ENCODE peak calls at places on chromosomes 16 and 17, in seven cellular contexts. M, E, F, H, D, Q and B are unnamed samples. For H3K4me1, the result is how much of the 10 kb centered on the place peaks cover.

GRCh38 chr16:10362077-10362863 is 23.6 kb upstream of the ATF7IP2 start:
- DNase-seq in M (no peak), E (no peak), F (no peak), H (no peak), D (no peak), Q (peak), B (no peak)

GRCh38 chr16:57265850-57266530 is 18.5 kb downstream of the PLLP start:
- DNase-seq in M (no peak), E (peak), F (peak), H (no peak), D (no peak), Q (no peak), B (peak)

GRCh38 chr16:74785031-74785430 is 10.4 kb upstream of the FA2H start:
- DNase-seq in M (no peak), E (no peak), F (no peak), H (no peak), D (no peak), Q (no peak), B (no peak)

GRCh38 chr17:63378411-63379076 is 67.6 kb downstream of the CYB561 start:
- DNase-seq in M (no peak), E (no peak), F (no peak), H (no peak), D (no peak), Q (no peak), B (no peak)

GRCh38 chr16:54506691-54507090 is 220.1 kb upstream of the IRX3 start:
- DNase-seq in M (no peak), E (peak), F (no peak), H (no peak), D (no peak), Q (no peak), B (no peak)

GRCh38 chr16:86608301-86608747 is 30.0 kb downstream of the FOXL1 start:
- DNase-seq in M (no peak), E (no peak), F (no peak), H (no peak), D (peak), Q (no peak), B (no peak)

GRCh38 chr16:76441391-76441790 is 164.2 kb downstream of the CNTNAP4 start:
- DNase-seq in M (no peak), E (no peak), F (no peak), H (no peak), D (no peak), Q (no peak), B (no peak)

GRCh38 chr17:59706900-59707181 is 389 bp downstream of the PTRH2 start:
- DNase-seq in M (no peak), E (peak), F (no peak), H (no peak), D (no peak), Q (no peak), B (no peak)

GRCh38 chr16:77480671-77481315 is 46.0 kb upstream of the ADAMTS18 start:
- DNase-seq in M (no peak), E (no peak), F (no peak), H (no peak), D (no peak), Q (no peak), B (peak)

GRCh38 chr16:50791522-50791921 is 49.6 kb downstream of the CYLD start:
- DNase-seq in M (no peak), E (no peak), F (no peak), H (no peak), D (no peak), Q (no peak), B (no peak)

GRCh38 chr17:38460082-38460715 is 31.9 kb downstream of the ARHGAP23 start:
- DNase-seq in M (no peak), E (no peak), F (no peak), H (no peak), D (no peak), Q (no peak), B (peak)

GRCh38 chr16:89331371-89332109 is 114.0 kb downstream of the ZNF778 start:
- DNase-seq in M (no peak), E (no peak), F (no peak), H (no peak), D (no peak), Q (no peak), B (no peak)

GRCh38 chr17:1055751-1056645 is 59.1 kb downstream of the TIMM22 start:
- DNase-seq in M (peak), E (peak), F (peak), H (peak), D (peak), Q (no peak), B (peak)

GRCh38 chr16:17106243-17106791 is 364.4 kb downstream of the XYLT1 start:
- DNase-seq in M (no peak), E (no peak), F (no peak), H (no peak), D (no peak), Q (peak), B (no peak)

GRCh38 chr17:43880420-43880991 is 26.8 kb downstream of the MPP2 start:
- DNase-seq in M (peak), E (peak), F (peak), H (no peak), D (no peak), Q (no peak), B (peak)

GRCh38 chr17:57970706-57971105 is 15.5 kb upstream of the CUEDC1 start:
- DNase-seq in M (no peak), E (no peak), F (no peak), H (no peak), D (peak), Q (no peak), B (no peak)

GRCh38 chr16:11852092-11852809 is 909 bp upstream of the RSL1D1 start:
- DNase-seq in M (peak), E (no peak), F (no peak), H (no peak), D (peak), Q (no peak), B (peak)

GRCh38 chr17:77581480-77581879 is 377.0 kb upstream of the TNRC6C start:
- DNase-seq in M (peak), E (no peak), F (no peak), H (no peak), D (peak), Q (no peak), B (no peak)

GRCh38 chr17:14699569-14700190 is 398.8 kb downstream of the HS3ST3B1 start:
- DNase-seq in M (peak), E (no peak), F (no peak), H (no peak), D (no peak), Q (no peak), B (no peak)

GRCh38 chr17:15941781-15942180 is 3.1 kb upstream of the ADORA2B start:
- DNase-seq in M (no peak), E (no peak), F (no peak), H (no peak), D (no peak), Q (no peak), B (no peak)

GRCh38 chr16:54931757-54932660 is 1.3 kb downstream of the IRX5 start:
- DNase-seq in M (no peak), E (no peak), F (no peak), H (no peak), D (no peak), Q (no peak), B (no peak)

GRCh38 chr17:21033350-21033749 is 9.5 kb downstream of the USP22 start:
- DNase-seq in M (no peak), E (no peak), F (no peak), H (no peak), D (peak), Q (no peak), B (no peak)

GRCh38 chr17:67223924-67224323 is 21.1 kb downstream of the HELZ start:
- DNase-seq in M (peak), E (no peak), F (no peak), H (no peak), D (no peak), Q (no peak), B (peak)

GRCh38 chr17:38721802-38722201 is 8.3 kb upstream of the CISD3 start:
- DNase-seq in M (no peak), E (no peak), F (no peak), H (no peak), D (no peak), Q (no peak), B (no peak)

GRCh38 chr17:83173997-83174858 is 94.8 kb downstream of the METRNL start:
- DNase-seq in M (peak), E (no peak), F (no peak), H (no peak), D (peak), Q (no peak), B (peak)

GRCh38 chr17:27559996-27560481 is 70.9 kb upstream of the LGALS9 start:
- DNase-seq in M (peak), E (peak), F (peak), H (peak), D (peak), Q (no peak), B (no peak)

GRCh38 chr16:24525970-24526559 is 13.3 kb upstream of the RBBP6 start:
- DNase-seq in M (peak), E (no peak), F (peak), H (no peak), D (no peak), Q (no peak), B (peak)

GRCh38 chr16:54285414-54286066 is 1.0 kb downstream of the IRX3 start:
- DNase-seq in M (peak), E (no peak), F (no peak), H (no peak), D (no peak), Q (no peak), B (no peak)

GRCh38 chr16:11452746-11453344 is 107.6 kb downstream of the RMI2 start:
- DNase-seq in M (no peak), E (no peak), F (no peak), H (no peak), D (no peak), Q (no peak), B (no peak)

GRCh38 chr16:50644730-50645129 is 36.4 kb downstream of the SNX20 start:
- DNase-seq in M (peak), E (peak), F (peak), H (peak), D (no peak), Q (no peak), B (peak)

GRCh38 chr16:69565611-69566436 is at the start of gene NFAT5:
- DNase-seq in M (peak), E (peak), F (peak), H (peak), D (peak), Q (no peak), B (peak)

GRCh38 chr16:25257956-25258855 is 561 bp upstream of the ZKSCAN2 start:
- DNase-seq in M (peak), E (peak), F (peak), H (peak), D (peak), Q (peak), B (peak)

GRCh38 chr17:59107306-59107670 is 608 bp upstream of the TRIM37 start:
- DNase-seq in M (no peak), E (no peak), F (no peak), H (no peak), D (no peak), Q (no peak), B (no peak)

GRCh38 chr17:49691086-49691676 is 13.3 kb upstream of the SPOP start:
- DNase-seq in M (no peak), E (no peak), F (no peak), H (peak), D (no peak), Q (no peak), B (peak)
- TF ChIP-seq POLR2A in M (no peak), E (no peak), F (no peak), H (no peak), D (no peak), Q (no peak), B (no peak)

GRCh38 chr17:45313419-45313771 is 3.4 kb downstream of the MAP3K14 start:
- DNase-seq in M (no peak), E (no peak), F (no peak), H (no peak), D (no peak), Q (no peak), B (no peak)
- H3K4me1 ChIP-seq in M (half or more), E (half or more), F (half or more), H (under half), D (under half), Q (half or more), B (half or more)

GRCh38 chr16:80990978-80991377 is 15.7 kb downstream of the CMC2 start:
- DNase-seq in M (no peak), E (no peak), F (no peak), H (no peak), D (no peak), Q (no peak), B (no peak)

GRCh38 chr16:80994451-80994850 is 12.2 kb downstream of the CMC2 start:
- DNase-seq in M (peak), E (no peak), F (no peak), H (no peak), D (peak), Q (no peak), B (no peak)

GRCh38 chr16:80991792-80992430 is 14.8 kb downstream of the CMC2 start:
- DNase-seq in M (no peak), E (no peak), F (no peak), H (no peak), D (no peak), Q (no peak), B (no peak)

GRCh38 chr16:80992676-80993292 is 13.9 kb downstream of the CMC2 start:
- DNase-seq in M (no peak), E (no peak), F (no peak), H (no peak), D (no peak), Q (no peak), B (no peak)

GRCh38 chr16:80993293-80993691 is 13.4 kb downstream of the CMC2 start:
- DNase-seq in M (peak), E (no peak), F (peak), H (no peak), D (peak), Q (no peak), B (no peak)
- H3K4me3 ChIP-seq in M (peak), E (no peak), F (no peak), H (no peak), D (peak), Q (no peak), B (no peak)

GRCh38 chr17:3048727-3049471 is 14.5 kb downstream of the OR1D5 start:
- DNase-seq in M (peak), E (peak), F (peak), H (peak), D (peak), Q (peak), B (peak)
- TF ChIP-seq POLR2A in M (peak), E (no peak), F (peak), H (no peak), D (no peak), Q (peak), B (no peak)

GRCh38 chr16:35881654-35882053 is 2422.2 kb downstream of the TP53TG3F start:
- DNase-seq in M (no peak), E (no peak), F (no peak), H (no peak), D (no peak), Q (no peak), B (no peak)
- H3K4me1 ChIP-seq in M (under half), E (under half), F (under half), H (under half), D (under half), Q (under half), B (under half)

GRCh38 chr17:75828051-75828400 is 16.2 kb downstream of the UNC13D start:
- DNase-seq in M (no peak), E (no peak), F (no peak), H (no peak), D (no peak), Q (no peak), B (no peak)

GRCh38 chr17:75825748-75826370 is 18.3 kb downstream of the UNC13D start:
- DNase-seq in M (no peak), E (no peak), F (no peak), H (no peak), D (no peak), Q (no peak), B (no peak)

GRCh38 chr17:75828741-75829140 is 15.5 kb downstream of the UNC13D start:
- DNase-seq in M (no peak), E (no peak), F (no peak), H (no peak), D (no peak), Q (no peak), B (no peak)

GRCh38 chr17:75826561-75827290 is 17.5 kb downstream of the UNC13D start:
- DNase-seq in M (no peak), E (no peak), F (no peak), H (no peak), D (no peak), Q (no peak), B (no peak)

DNA sequence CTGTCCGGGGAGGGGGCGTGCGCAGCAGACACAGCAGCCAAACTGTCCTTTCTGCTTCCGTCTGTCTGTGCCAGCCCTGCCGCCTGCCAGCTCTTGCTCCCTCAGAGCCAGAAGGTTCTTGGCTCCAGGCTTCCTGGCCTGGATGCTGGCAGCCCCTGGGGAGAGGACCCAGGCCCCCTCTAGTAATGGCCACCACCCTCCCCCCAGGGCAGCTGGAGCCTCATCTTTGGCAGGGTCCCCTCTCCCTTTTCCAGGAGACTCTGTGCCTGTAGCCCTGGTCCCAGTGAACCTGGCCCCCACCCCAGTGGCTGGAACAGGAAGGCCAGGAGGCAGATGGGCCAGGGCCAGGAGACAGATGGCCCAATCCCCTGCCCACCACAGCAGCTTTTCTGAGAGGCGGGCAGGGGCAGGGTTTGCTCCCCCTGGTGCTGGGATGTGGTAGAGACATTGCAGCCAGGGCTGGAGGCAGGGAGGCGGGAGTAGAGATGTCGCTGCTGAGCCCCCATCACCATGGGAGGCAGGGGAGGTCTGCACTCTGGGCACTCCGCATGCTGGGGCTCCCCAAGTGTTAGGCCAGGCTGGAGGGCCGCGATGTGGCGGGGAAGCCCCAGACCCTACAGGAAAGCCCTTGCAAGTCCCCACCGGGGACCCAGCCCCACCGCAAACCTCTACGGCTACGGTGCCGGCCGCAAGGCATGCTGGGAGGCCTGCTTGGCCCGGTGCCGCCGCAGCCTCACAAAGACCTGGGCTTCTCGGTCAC is 16.7 kb downstream of the UNC13D start:
- DNase-seq in M (peak), E (peak), F (peak), H (peak), D (peak), Q (no peak), B (peak)
- H3K4me3 ChIP-seq in M (no peak), E (no peak), F (no peak), H (peak), D (no peak), Q (no peak), B (no peak)

GRCh38 chr17:7014261-7014994 is 2.0 kb downstream of the RNASEK start:
- DNase-seq in M (peak), E (peak), F (peak), H (peak), D (peak), Q (peak), B (peak)
- TF ChIP-seq POLR2A in M (peak), E (no peak), F (peak), H (peak), D (peak), Q (peak), B (peak)

GRCh38 chr17:40597168-40598020 is 32.1 kb upstream of the CCR7 start:
- DNase-seq in M (no peak), E (no peak), F (no peak), H (no peak), D (no peak), Q (no peak), B (no peak)
- H3K4me1 ChIP-seq in M (under half), E (under half), F (under half), H (under half), D (under half), Q (half or more), B (under half)

DNA sequence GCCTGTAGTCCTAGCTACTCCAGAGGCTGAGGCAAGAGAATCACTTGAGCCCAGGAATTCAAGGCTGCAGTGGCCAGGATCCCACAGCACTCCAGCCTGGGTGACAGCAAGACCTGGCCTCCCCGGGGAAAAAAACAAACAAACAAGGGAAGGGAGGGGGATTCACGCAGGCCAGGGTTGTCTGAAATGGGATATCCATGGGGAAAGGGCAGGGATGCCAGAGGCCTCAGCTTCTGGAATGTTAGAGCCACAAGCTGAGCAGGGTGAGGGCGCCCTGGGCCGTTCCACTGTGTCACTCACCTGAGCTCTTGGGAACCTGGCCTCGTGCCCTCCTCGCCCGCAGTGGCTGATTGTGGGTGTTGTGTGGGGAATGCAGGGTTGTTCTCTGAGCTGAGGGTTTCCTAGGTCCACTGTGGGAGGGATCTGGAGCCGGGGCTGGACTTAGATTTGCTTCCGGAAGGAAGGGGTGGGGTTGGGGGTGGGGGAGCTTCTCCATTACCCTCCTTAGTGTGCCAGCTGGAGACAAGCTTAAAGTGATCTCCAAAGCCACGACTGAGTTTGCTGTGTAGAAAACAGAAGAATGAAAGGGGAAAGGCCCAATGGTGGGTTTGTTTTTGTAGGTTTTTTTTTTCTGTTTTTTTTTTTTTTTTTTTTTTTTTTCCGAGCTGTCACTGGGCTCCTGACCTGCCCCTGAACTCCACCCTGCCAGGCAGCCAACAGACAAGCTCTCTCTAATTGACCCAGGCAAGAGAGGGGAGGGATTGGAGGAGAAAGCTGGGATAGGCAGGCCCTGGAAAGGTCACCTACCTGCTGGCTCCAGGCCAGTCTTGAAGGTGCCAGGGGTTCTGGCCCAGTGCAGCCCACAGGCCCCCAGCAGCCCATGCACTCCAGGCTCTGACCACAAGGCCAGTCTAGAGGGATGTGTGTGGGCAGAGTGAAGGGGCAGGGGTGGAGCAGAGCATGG is at the start of gene SULT1A1:
- DNase-seq in M (no peak), E (peak), F (peak), H (no peak), D (no peak), Q (no peak), B (peak)
- H3K4me3 ChIP-seq in M (no peak), E (peak), F (no peak), H (no peak), D (no peak), Q (no peak), B (no peak)

GRCh38 chr16:28292731-28293588 is 635 bp downstream of the SBK1 start:
- DNase-seq in M (no peak), E (peak), F (peak), H (no peak), D (no peak), Q (no peak), B (no peak)
- TF ChIP-seq POLR2A in M (no peak), E (no peak), F (no peak), H (no peak), D (no peak), Q (no peak), B (no peak)